ENCODE peak calls at places on chromosomes 12 and 14, in four cellular contexts. Z is GM23248, M is hepatocyte, J is PC-9. D is an unnamed sample. For H4K20me1, the result is how much of the 10 kb centered on the place peaks cover.

GRCh38 chr12:101992091-101992490 is 69.7 kb downstream of the WASHC3 start:
- DNase-seq in Z (peak), M (no peak), J (no peak), D (no peak)

GRCh38 chr12:46473634-46474201 is 101.1 kb upstream of the SLC38A2 start:
- DNase-seq in Z (peak), M (peak), J (peak), D (peak)

GRCh38 chr14:29782041-29782440 is 145.6 kb downstream of the PRKD1 start:
- DNase-seq in Z (no peak), M (no peak), J (no peak), D (no peak)

GRCh38 chr12:120488057-120488660 is 7.8 kb upstream of the DYNLL1 start:
- DNase-seq in Z (no peak), M (no peak), J (no peak), D (no peak)

GRCh38 chr12:44839785-44840184 is 36.3 kb downstream of the NELL2 start:
- DNase-seq in Z (no peak), M (no peak), J (no peak), D (no peak)

GRCh38 chr14:94994245-94994644 is 163.1 kb downstream of the DICER1 start:
- DNase-seq in Z (no peak), M (no peak), J (no peak), D (no peak)

GRCh38 chr12:75781532-75782046 is 250.0 kb downstream of the PHLDA1 start:
- DNase-seq in Z (peak), M (peak), J (peak), D (peak)

GRCh38 chr12:230925-231671 is 17.1 kb upstream of the SLC6A12 start:
- DNase-seq in Z (no peak), M (no peak), J (no peak), D (no peak)

GRCh38 chr14:71050227-71050823 is 143.1 kb downstream of the PCNX1 start:
- DNase-seq in Z (peak), M (no peak), J (no peak), D (peak)

GRCh38 chr12:52515927-52516831 is 4.0 kb downstream of the KRT5 start:
- DNase-seq in Z (peak), M (no peak), J (peak), D (no peak)

GRCh38 chr12:113241191-113242017 is 20.1 kb downstream of the TPCN1 start:
- DNase-seq in Z (peak), M (peak), J (peak), D (peak)

GRCh38 chr12:103809154-103809553 is 31.9 kb downstream of the NT5DC3 start:
- DNase-seq in Z (no peak), M (no peak), J (no peak), D (no peak)

GRCh38 chr14:81396108-81396507 is 4.0 kb downstream of the STON2 start:
- DNase-seq in Z (peak), M (no peak), J (no peak), D (no peak)

GRCh38 chr12:98725481-98726247 is 80.6 kb downstream of the APAF1 start:
- DNase-seq in Z (peak), M (peak), J (peak), D (peak)

GRCh38 chr12:102966200-102966941 is 8.9 kb downstream of the ASCL1 start:
- DNase-seq in Z (no peak), M (no peak), J (no peak), D (no peak)

GRCh38 chr14:104105822-104106470 is 20.4 kb downstream of the ASPG start:
- DNase-seq in Z (no peak), M (no peak), J (no peak), D (peak)

GRCh38 chr12:121796855-121797751 is 3.6 kb upstream of the RHOF start:
- DNase-seq in Z (peak), M (peak), J (peak), D (peak)
- H4K20me1 ChIP-seq in Z (under half), M (under half), J (under half), D (under half)

GRCh38 chr12:67366530-67367196 is 97.5 kb downstream of the CAND1 start:
- DNase-seq in Z (peak), M (no peak), J (no peak), D (no peak)
- H3K27ac ChIP-seq in Z (peak), M (no peak), J (no peak), D (peak)

GRCh38 chr12:92278378-92278828 is 132.8 kb upstream of the BTG1 start:
- DNase-seq in Z (peak), M (no peak), J (no peak), D (no peak)
- H2AFZ ChIP-seq in Z (peak), M (no peak), J (no peak), D (peak)

DNA sequence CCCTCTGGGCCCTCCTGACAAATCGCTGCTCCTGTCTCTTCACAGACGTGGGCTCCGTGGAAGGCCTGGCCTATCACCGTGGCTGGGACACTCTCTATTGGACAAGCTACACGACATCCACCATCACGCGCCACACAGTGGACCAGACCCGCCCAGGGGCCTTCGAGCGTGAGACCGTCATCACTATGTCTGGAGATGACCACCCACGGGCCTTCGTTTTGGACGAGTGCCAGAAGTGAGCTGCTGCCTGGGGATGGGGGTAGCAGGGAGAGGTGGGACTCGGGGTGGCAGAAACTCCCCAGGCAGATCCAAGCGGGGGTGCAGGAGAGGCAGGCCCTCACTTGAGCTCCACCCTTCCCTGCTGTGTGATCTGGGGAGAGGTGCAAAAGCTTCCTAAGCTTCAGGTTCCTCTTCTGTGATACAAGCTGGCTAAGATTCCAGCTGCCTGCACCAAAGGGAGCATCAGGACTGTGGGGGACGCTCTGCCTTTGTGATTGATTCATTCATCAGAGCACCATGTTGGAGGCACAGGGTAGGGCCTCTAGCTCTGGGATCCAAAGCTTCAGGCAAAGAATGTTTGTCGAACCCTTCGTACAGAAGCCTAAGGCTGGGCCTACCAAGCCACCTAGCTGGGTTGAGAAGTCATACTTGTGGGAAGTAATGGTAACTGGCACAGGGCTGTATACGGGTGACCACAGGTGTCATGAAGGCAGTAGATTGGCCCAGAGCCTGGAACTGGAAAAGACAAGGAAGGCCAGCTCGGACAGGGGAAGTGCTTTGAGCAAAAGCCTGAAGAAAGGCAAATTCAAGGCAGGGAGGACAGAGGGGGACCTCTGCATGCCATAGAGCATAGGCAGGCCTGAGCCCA is 29.1 kb upstream of the NXPH4 start:
- DNase-seq in Z (no peak), M (no peak), J (no peak), D (no peak)
- H4K20me1 ChIP-seq in Z (under half), M (under half), J (under half), D (half or more)

GRCh38 chr12:55724940-55725309 is 3.9 kb downstream of the CD63 start:
- DNase-seq in Z (peak), M (no peak), J (no peak), D (peak)

GRCh38 chr12:55725556-55725955 is 3.3 kb downstream of the CD63 start:
- DNase-seq in Z (peak), M (no peak), J (no peak), D (peak)

GRCh38 chr12:55724226-55724939 is 4.2 kb downstream of the RDH5 start:
- DNase-seq in Z (peak), M (peak), J (peak), D (peak)

GRCh38 chr12:55722948-55723347 is 2.8 kb downstream of the RDH5 start:
- DNase-seq in Z (peak), M (no peak), J (no peak), D (no peak)

GRCh38 chr12:55723516-55724225 is 3.5 kb downstream of the RDH5 start:
- DNase-seq in Z (peak), M (no peak), J (no peak), D (peak)
- H3K27ac ChIP-seq in Z (peak), M (peak), J (no peak), D (no peak)

GRCh38 chr14:31283568-31284252 is 76.1 kb upstream of the HECTD1 start:
- DNase-seq in Z (no peak), M (no peak), J (no peak), D (no peak)
- H2AFZ ChIP-seq in Z (peak), M (no peak), J (peak), D (peak)

D was measured in osteoblast.